ENCODE peak calls at places on chromosomes 11 and 22, in seven cellular contexts. Y is T-helper 9 cell, O is HT1080, A is iPS-NIHi11, P is memory B cell, W is neural crest cell, D is NCI-H2107. I is an unnamed sample.

GRCh38 chr11:33970984-33971466 is 79.1 kb upstream of the LMO2 start:
- DNase-seq in Y (no peak), O (peak), A (peak), P (peak), W (peak), D (peak), I (peak)

GRCh38 chr11:67408437-67409200 is 4.7 kb downstream of the TBC1D10C start:
- DNase-seq in Y (no peak), O (no peak), A (no peak), P (no peak), W (no peak), D (no peak), I (no peak)

GRCh38 chr11:96622026-96622634 is 232.3 kb downstream of the JRKL start:
- DNase-seq in Y (no peak), O (no peak), A (no peak), P (no peak), W (no peak), D (no peak), I (no peak)

GRCh38 chr11:62545437-62546243 is 966 bp downstream of the AHNAK start:
- DNase-seq in Y (peak), O (peak), A (peak), P (peak), W (no peak), D (no peak), I (peak)

GRCh38 chr22:25843660-25844275 is 101.8 kb downstream of the MYO18B start:
- DNase-seq in Y (no peak), O (no peak), A (no peak), P (no peak), W (no peak), D (no peak), I (no peak)

GRCh38 chr11:69213315-69213714 is 57.6 kb downstream of the SMIM38 start:
- DNase-seq in Y (no peak), O (peak), A (no peak), P (no peak), W (no peak), D (no peak), I (no peak)

GRCh38 chr22:37999640-38000272 is 15.4 kb upstream of the SOX10 start:
- DNase-seq in Y (no peak), O (peak), A (peak), P (no peak), W (no peak), D (peak), I (no peak)

GRCh38 chr11:90434858-90435257 is 212.0 kb upstream of the CHORDC1 start:
- DNase-seq in Y (no peak), O (peak), A (peak), P (no peak), W (no peak), D (no peak), I (no peak)

GRCh38 chr11:115276182-115276581 is 228.0 kb downstream of the CADM1 start:
- DNase-seq in Y (no peak), O (no peak), A (no peak), P (no peak), W (no peak), D (no peak), I (no peak)

GRCh38 chr11:73323464-73323863 is 15.4 kb downstream of the ARHGEF17 start:
- DNase-seq in Y (no peak), O (no peak), A (peak), P (no peak), W (peak), D (no peak), I (no peak)

GRCh38 chr22:41286639-41287091 is 678 bp upstream of the RANGAP1 start:
- DNase-seq in Y (peak), O (no peak), A (no peak), P (no peak), W (no peak), D (no peak), I (no peak)

GRCh38 chr11:103051986-103052385 is 40.0 kb downstream of the DCUN1D5 start:
- DNase-seq in Y (no peak), O (peak), A (no peak), P (no peak), W (no peak), D (no peak), I (no peak)

GRCh38 chr11:69326622-69327219 is 32.8 kb downstream of the MYEOV start:
- DNase-seq in Y (no peak), O (no peak), A (no peak), P (no peak), W (no peak), D (no peak), I (no peak)

GRCh38 chr22:38167988-38168407 is 13.6 kb downstream of the PLA2G6 start:
- DNase-seq in Y (no peak), O (no peak), A (no peak), P (no peak), W (no peak), D (no peak), I (peak)